ENCODE peak calls at places on chromosomes 6 and 20, in seven cellular contexts. S is GM23248, A is PC-3, V is HCT116, O is hepatocyte, J is MM.1S, K is GM23338. B is an unnamed sample. For H3K9me2, the result is how much of the 10 kb centered on the place peaks cover.

GRCh38 chr6:127576874-127577273 is at the start of gene C6orf58:
- DNase-seq in S (no peak), A (no peak), V (no peak), O (no peak), J (no peak), K (no peak), B (no peak)

GRCh38 chr20:59015812-59016711 is 3.2 kb upstream of the TUBB1 start:
- DNase-seq in S (no peak), A (no peak), V (no peak), O (no peak), J (no peak), K (no peak), B (no peak)

GRCh38 chr6:43386492-43386891 is 17.0 kb upstream of the ZNF318 start:
- DNase-seq in S (no peak), A (no peak), V (no peak), O (peak), J (peak), K (no peak), B (no peak)

GRCh38 chr6:80508885-80509630 is 402.6 kb downstream of the BCKDHB start:
- DNase-seq in S (no peak), A (peak), V (no peak), O (no peak), J (no peak), K (no peak), B (no peak)

GRCh38 chr6:38552136-38552535 is 87.6 kb downstream of the BTBD9 start:
- DNase-seq in S (no peak), A (no peak), V (no peak), O (no peak), J (no peak), K (no peak), B (no peak)

GRCh38 chr6:168655462-168656152 is 214.6 kb downstream of the SMOC2 start:
- DNase-seq in S (no peak), A (no peak), V (no peak), O (no peak), J (no peak), K (no peak), B (no peak)

GRCh38 chr6:3432416-3432815 is 24.4 kb downstream of the SLC22A23 start:
- DNase-seq in S (no peak), A (no peak), V (no peak), O (no peak), J (no peak), K (no peak), B (no peak)

GRCh38 chr6:105196076-105196475 is 16.3 kb upstream of the POPDC3 start:
- DNase-seq in S (peak), A (peak), V (no peak), O (no peak), J (no peak), K (no peak), B (no peak)

GRCh38 chr6:112433457-112433856 is 86.3 kb downstream of the RFPL4B start:
- DNase-seq in S (no peak), A (peak), V (no peak), O (peak), J (no peak), K (no peak), B (no peak)

GRCh38 chr6:131281471-131282270 is 146.4 kb downstream of the AKAP7 start:
- DNase-seq in S (peak), A (no peak), V (no peak), O (no peak), J (no peak), K (peak), B (no peak)

GRCh38 chr6:151772436-151772835 is 35.0 kb upstream of the ESR1 start:
- DNase-seq in S (no peak), A (no peak), V (no peak), O (no peak), J (no peak), K (no peak), B (no peak)

GRCh38 chr6:145681965-145682364 is 53.4 kb downstream of the EPM2A start:
- DNase-seq in S (no peak), A (no peak), V (no peak), O (no peak), J (no peak), K (no peak), B (no peak)

GRCh38 chr20:10659651-10660601 is 13.9 kb downstream of the JAG1 start:
- DNase-seq in S (no peak), A (no peak), V (no peak), O (peak), J (no peak), K (peak), B (no peak)

GRCh38 chr6:2839982-2840793 is 1.5 kb downstream of the SERPINB1 start:
- DNase-seq in S (peak), A (peak), V (no peak), O (no peak), J (no peak), K (no peak), B (no peak)

GRCh38 chr6:109183109-109183508 is 87.8 kb downstream of the CEP57L1 start:
- DNase-seq in S (no peak), A (peak), V (no peak), O (no peak), J (no peak), K (peak), B (no peak)

GRCh38 chr20:29690274-29690673 is 1567.2 kb upstream of the DEFB115 start:
- DNase-seq in S (no peak), A (no peak), V (no peak), O (no peak), J (no peak), K (no peak), B (no peak)

GRCh38 chr6:17418281-17419188 is 25.1 kb downstream of the CAP2 start:
- DNase-seq in S (peak), A (peak), V (no peak), O (no peak), J (no peak), K (no peak), B (peak)

GRCh38 chr6:167235421-167236238 is 55.5 kb upstream of the UNC93A start:
- DNase-seq in S (no peak), A (no peak), V (no peak), O (no peak), J (no peak), K (no peak), B (no peak)

GRCh38 chr6:154888896-154889295 is 106.2 kb upstream of the TIAM2 start:
- DNase-seq in S (no peak), A (no peak), V (no peak), O (no peak), J (no peak), K (no peak), B (no peak)

GRCh38 chr6:101722991-101723579 is 329.6 kb downstream of the GRIK2 start:
- DNase-seq in S (peak), A (peak), V (no peak), O (no peak), J (no peak), K (no peak), B (no peak)

GRCh38 chr6:160667854-160668481 is 3.9 kb upstream of the LPA start:
- DNase-seq in S (no peak), A (peak), V (peak), O (peak), J (peak), K (peak), B (peak)

GRCh38 chr6:16419636-16420331 is 181.4 kb downstream of the GMPR start:
- DNase-seq in S (no peak), A (no peak), V (no peak), O (no peak), J (no peak), K (no peak), B (no peak)

GRCh38 chr6:150142657-150143501 is at the start of gene PPP1R14C:
- DNase-seq in S (peak), A (peak), V (no peak), O (peak), J (no peak), K (peak), B (no peak)

GRCh38 chr6:166156942-166157341 is 10.7 kb downstream of the TBXT start:
- DNase-seq in S (peak), A (peak), V (peak), O (peak), J (no peak), K (peak), B (no peak)

GRCh38 chr6:56551409-56552120 is 91.1 kb downstream of the DST start:
- DNase-seq in S (no peak), A (no peak), V (no peak), O (no peak), J (no peak), K (no peak), B (no peak)

GRCh38 chr6:11325431-11325830 is 93.0 kb upstream of the NEDD9 start:
- DNase-seq in S (no peak), A (no peak), V (no peak), O (no peak), J (no peak), K (no peak), B (no peak)

GRCh38 chr6:161434921-161435411 is 161.1 kb upstream of the AGPAT4 start:
- DNase-seq in S (peak), A (peak), V (no peak), O (peak), J (no peak), K (no peak), B (no peak)

GRCh38 chr6:139597781-139598368 is 223.4 kb upstream of the CITED2 start:
- DNase-seq in S (peak), A (peak), V (no peak), O (peak), J (no peak), K (no peak), B (no peak)

GRCh38 chr6:25192562-25192961 is 86.6 kb upstream of the CARMIL1 start:
- DNase-seq in S (no peak), A (no peak), V (no peak), O (no peak), J (no peak), K (peak), B (no peak)

GRCh38 chr20:4297141-4297826 is 281.9 kb upstream of the RNF24 start:
- DNase-seq in S (peak), A (no peak), V (no peak), O (no peak), J (no peak), K (peak), B (no peak)

GRCh38 chr6:160192840-160193239 is 65.8 kb downstream of the SLC22A2 start:
- DNase-seq in S (no peak), A (no peak), V (no peak), O (no peak), J (no peak), K (no peak), B (no peak)

GRCh38 chr20:52747736-52748135 is 224.4 kb upstream of the TSHZ2 start:
- DNase-seq in S (peak), A (peak), V (no peak), O (peak), J (peak), K (peak), B (no peak)

GRCh38 chr6:112382778-112383177 is 35.6 kb downstream of the RFPL4B start:
- DNase-seq in S (no peak), A (no peak), V (no peak), O (no peak), J (no peak), K (no peak), B (no peak)

GRCh38 chr6:26312096-26312463 is 52.9 kb upstream of the BTN3A2 start:
- DNase-seq in S (peak), A (peak), V (no peak), O (no peak), J (no peak), K (no peak), B (no peak)

GRCh38 chr20:24470782-24471582 is 1.6 kb downstream of the SYNDIG1 start:
- DNase-seq in S (peak), A (no peak), V (no peak), O (no peak), J (peak), K (peak), B (no peak)

GRCh38 chr6:161544801-161545490 is 271.1 kb upstream of the AGPAT4 start:
- DNase-seq in S (no peak), A (no peak), V (no peak), O (no peak), J (no peak), K (no peak), B (no peak)

GRCh38 chr6:148451690-148452089 is 109.1 kb downstream of the SASH1 start:
- DNase-seq in S (no peak), A (no peak), V (no peak), O (no peak), J (no peak), K (no peak), B (no peak)

GRCh38 chr6:13175759-13176158 is 152.6 kb downstream of the TBC1D7 start:
- DNase-seq in S (no peak), A (no peak), V (no peak), O (no peak), J (no peak), K (peak), B (no peak)
- H3K4me2 ChIP-seq in S (no peak), A (no peak), V (no peak), O (no peak), J (no peak), K (peak), B (no peak)

DNA sequence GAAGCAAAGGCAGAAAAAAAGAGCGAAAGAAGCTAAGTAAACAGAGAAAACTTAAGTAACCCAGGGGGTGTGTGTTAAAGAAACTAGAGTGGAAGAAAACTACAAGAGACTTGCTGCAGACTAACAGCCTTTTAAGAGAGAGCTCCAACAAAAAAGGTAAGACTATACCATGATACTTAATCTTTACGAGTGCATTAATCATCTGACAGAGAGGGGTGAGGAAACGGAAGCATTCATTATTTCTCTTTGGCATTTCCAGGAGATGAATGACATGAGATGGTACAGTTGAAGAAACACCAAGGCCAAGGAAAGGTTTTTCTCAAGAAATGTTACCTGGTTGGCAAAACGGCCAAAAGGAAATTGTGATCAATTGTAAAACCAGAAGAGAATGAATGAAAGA is 906.8 kb downstream of the QKI start:
- DNase-seq in S (no peak), A (peak), V (no peak), O (no peak), J (no peak), K (no peak), B (no peak)
- H3K9me2 ChIP-seq in S (under half), A (under half), V (under half), O (under half), J (under half), K (under half), B (under half)

DNA sequence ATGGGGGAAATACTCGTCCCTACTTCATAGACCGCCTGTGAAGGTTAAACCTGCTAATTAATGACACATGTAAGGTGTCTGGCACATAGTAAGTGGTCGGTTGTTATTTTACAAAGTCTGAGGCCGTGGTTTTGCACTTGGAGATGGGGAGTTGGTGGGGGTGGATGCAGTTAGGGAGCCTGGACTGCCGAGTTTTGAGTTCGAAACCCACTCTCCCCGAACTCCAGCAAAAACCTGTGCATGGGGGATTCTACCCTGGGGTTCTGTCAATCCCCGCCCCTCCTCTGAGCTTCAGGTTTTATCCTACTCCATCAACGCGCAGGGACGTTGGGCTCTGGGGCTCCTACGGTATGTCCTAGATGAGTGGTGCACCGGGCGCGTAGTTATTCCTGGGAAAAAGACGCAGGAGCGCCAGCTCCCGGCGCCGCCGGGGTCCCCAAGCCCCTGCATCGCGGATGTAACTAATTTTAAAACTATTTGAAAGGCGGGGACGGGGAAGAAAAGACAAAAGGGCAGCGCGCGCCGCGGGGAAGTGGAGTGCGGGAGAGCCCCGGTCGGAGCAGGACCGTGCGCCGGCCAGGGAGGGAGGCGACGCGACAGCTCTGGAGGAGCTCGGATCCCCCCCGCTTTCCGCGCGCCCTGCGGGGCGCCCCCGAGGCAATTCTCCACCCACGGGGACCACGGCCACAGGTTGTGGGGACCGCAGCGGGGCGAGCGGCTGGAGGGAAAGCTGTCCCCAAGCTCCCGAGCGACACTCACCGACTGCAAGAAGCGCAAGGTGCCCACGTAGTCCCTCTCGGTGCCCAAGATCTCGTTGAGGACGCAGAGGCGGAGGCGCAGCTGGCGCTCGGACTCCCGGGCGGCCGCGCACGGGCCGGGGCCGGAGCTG is 672 bp downstream of the PREX1 start:
- DNase-seq in S (peak), A (peak), V (no peak), O (no peak), J (peak), K (peak), B (no peak)
- TF ChIP-seq EZH2 in S (peak), A (no peak), V (no peak), O (peak), J (no peak), K (peak), B (no peak)

GRCh38 chr20:63254536-63255384 is 497 bp upstream of the NKAIN4 start:
- DNase-seq in S (no peak), A (no peak), V (no peak), O (no peak), J (no peak), K (peak), B (no peak)
- H3K4me2 ChIP-seq in S (no peak), A (no peak), V (no peak), O (peak), J (no peak), K (peak), B (no peak)

DNA sequence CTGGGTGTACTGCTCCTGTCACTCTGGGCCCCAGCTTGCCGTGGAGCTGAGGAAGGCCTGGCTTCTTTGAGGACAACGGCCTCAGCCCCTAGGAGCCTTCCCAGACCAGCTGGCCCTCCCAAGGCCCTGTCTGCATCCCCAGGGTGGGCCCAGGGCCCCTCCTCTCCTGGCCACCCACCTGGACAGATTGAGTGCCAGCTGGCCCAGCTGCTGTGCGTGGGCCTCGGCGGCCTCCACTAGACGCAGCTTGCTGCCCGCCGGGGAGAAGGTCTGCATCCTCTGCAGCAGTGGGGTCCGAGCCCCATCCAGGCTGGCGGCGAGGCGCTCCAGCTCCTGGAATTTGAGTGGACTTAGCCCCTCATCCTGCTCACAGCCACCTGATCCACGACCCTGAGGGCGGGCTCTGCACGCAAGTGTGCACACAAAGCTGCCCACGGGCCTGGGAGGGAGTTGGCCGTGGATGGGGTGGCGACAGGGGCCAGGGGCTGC is 14.4 kb downstream of the ADRM1 start:
- DNase-seq in S (no peak), A (no peak), V (no peak), O (no peak), J (no peak), K (no peak), B (no peak)
- H3K9me2 ChIP-seq in S (under half), A (under half), V (under half), O (under half), J (under half), K (under half), B (under half)

GRCh38 chr6:45420909-45421699 is 43.4 kb upstream of the SUPT3H start:
- DNase-seq in S (peak), A (no peak), V (no peak), O (peak), J (no peak), K (peak), B (no peak)

GRCh38 chr6:45421700-45422540 is 44.2 kb upstream of the SUPT3H start:
- DNase-seq in S (peak), A (peak), V (no peak), O (peak), J (peak), K (peak), B (peak)

GRCh38 chr6:45417461-45417860 is 39.7 kb upstream of the SUPT3H start:
- DNase-seq in S (peak), A (no peak), V (no peak), O (no peak), J (no peak), K (no peak), B (no peak)

GRCh38 chr6:45420083-45420908 is 42.6 kb upstream of the SUPT3H start:
- DNase-seq in S (peak), A (peak), V (no peak), O (peak), J (peak), K (peak), B (no peak)

DNA sequence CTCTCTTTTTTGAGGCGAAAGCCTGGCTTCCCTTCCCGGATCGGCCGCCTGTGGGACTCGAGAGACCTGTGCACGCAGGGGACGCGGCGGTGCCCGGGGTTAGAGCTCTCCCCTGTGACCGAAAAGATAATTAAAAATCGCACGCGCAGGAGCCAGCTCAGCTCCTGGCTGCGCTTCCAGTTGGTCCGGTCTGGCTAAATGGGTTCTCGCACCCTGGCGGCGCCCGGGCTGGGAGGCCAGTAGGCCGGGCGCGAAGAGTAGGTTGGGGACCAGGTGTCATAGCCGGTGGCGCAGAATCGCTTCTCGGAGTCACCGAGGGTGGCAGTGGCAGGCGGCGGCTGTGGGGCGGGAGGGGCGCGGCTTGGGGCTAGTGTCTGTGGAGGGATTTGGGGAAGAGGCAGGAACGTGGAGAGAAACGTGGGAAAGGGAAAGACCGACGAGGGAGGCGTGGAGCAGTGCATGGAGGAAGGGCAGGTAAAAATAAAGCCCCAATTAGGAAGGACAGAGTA is 41.9 kb upstream of the SUPT3H start:
- DNase-seq in S (no peak), A (peak), V (peak), O (peak), J (peak), K (peak), B (peak)
- TF ChIP-seq EZH2 in S (no peak), A (no peak), V (no peak), O (no peak), J (no peak), K (peak), B (no peak)

GRCh38 chr20:43463133-43463863 is 5.6 kb downstream of the SRSF6 start:
- DNase-seq in S (no peak), A (no peak), V (no peak), O (no peak), J (no peak), K (no peak), B (no peak)
- H3K4me2 ChIP-seq in S (no peak), A (no peak), V (no peak), O (peak), J (no peak), K (no peak), B (no peak)

GRCh38 chr6:5031150-5031549 is 27.3 kb upstream of the RPP40 start:
- DNase-seq in S (no peak), A (no peak), V (no peak), O (no peak), J (no peak), K (no peak), B (no peak)

GRCh38 chr6:5029609-5030008 is 25.8 kb upstream of the RPP40 start:
- DNase-seq in S (no peak), A (no peak), V (no peak), O (no peak), J (no peak), K (no peak), B (no peak)

GRCh38 chr6:5028301-5028700 is 24.5 kb upstream of the RPP40 start:
- DNase-seq in S (no peak), A (no peak), V (no peak), O (no peak), J (no peak), K (no peak), B (no peak)

GRCh38 chr6:5028921-5029320 is 25.1 kb upstream of the RPP40 start:
- DNase-seq in S (no peak), A (no peak), V (no peak), O (no peak), J (no peak), K (no peak), B (no peak)

GRCh38 chr6:5030596-5031136 is 26.8 kb upstream of the RPP40 start:
- DNase-seq in S (peak), A (peak), V (peak), O (peak), J (peak), K (peak), B (peak)
- H3K9me2 ChIP-seq in S (under half), A (under half), V (under half), O (under half), J (under half), K (under half), B (under half)

B was measured in PC-9.